ENCODE peak calls at places on chromosomes 5 and 9, in four cellular contexts. O is AG09309, I is fibroblast of mammary gland, B is neural crest cell. C is an unnamed sample.

GRCh38 chr5:73183491-73183891 is 10.5 kb downstream of the TMEM174 start:
- DNase-seq in O (no peak), I (no peak), B (no peak), C (no peak)

GRCh38 chr9:69674112-69674511 is 1.9 kb upstream of the APBA1 start:
- DNase-seq in O (no peak), I (peak), B (no peak), C (no peak)

GRCh38 chr9:135990468-135991429 is 29.6 kb upstream of the UBAC1 start:
- DNase-seq in O (no peak), I (peak), B (no peak), C (no peak)

GRCh38 chr9:127347831-127348699 is 48.9 kb upstream of the SLC2A8 start:
- DNase-seq in O (no peak), I (peak), B (no peak), C (no peak)

GRCh38 chr5:9192286-9192685 is 353.6 kb downstream of the SEMA5A start:
- DNase-seq in O (no peak), I (no peak), B (no peak), C (no peak)

GRCh38 chr5:1793301-1793740 is 6.3 kb downstream of the MRPL36 start:
- DNase-seq in O (no peak), I (peak), B (no peak), C (no peak)

GRCh38 chr5:91645347-91645746 is 262.2 kb upstream of the ARRDC3 start:
- DNase-seq in O (no peak), I (no peak), B (no peak), C (no peak)

GRCh38 chr9:115349542-115349941 is 231.6 kb upstream of the TNC start:
- DNase-seq in O (no peak), I (peak), B (no peak), C (no peak)

GRCh38 chr5:151094054-151094858 is 13.4 kb upstream of the TNIP1 start:
- DNase-seq in O (no peak), I (no peak), B (no peak), C (no peak)

GRCh38 chr5:72224946-72225427 is 95.1 kb downstream of the MRPS27 start:
- DNase-seq in O (no peak), I (peak), B (no peak), C (no peak)

GRCh38 chr9:94005272-94005901 is 50.2 kb upstream of the BARX1 start:
- DNase-seq in O (no peak), I (peak), B (no peak), C (no peak)

GRCh38 chr5:148981353-148981752 is 81.5 kb downstream of the SH3TC2 start:
- DNase-seq in O (no peak), I (no peak), B (no peak), C (no peak)

GRCh38 chr9:127921592-127922120 is 4.8 kb upstream of the ST6GALNAC4 start:
- DNase-seq in O (no peak), I (peak), B (peak), C (peak)

GRCh38 chr5:96976-97640 is 5.1 kb downstream of the PLEKHG4B start:
- DNase-seq in O (no peak), I (no peak), B (no peak), C (no peak)

GRCh38 chr5:75335952-75336624 is 932 bp upstream of the HMGCR start:
- DNase-seq in O (peak), I (peak), B (no peak), C (peak)

GRCh38 chr5:145347026-145347616 is 488.0 kb downstream of the PRELID2 start:
- DNase-seq in O (peak), I (peak), B (peak), C (no peak)

GRCh38 chr5:35171108-35171507 is 59.2 kb downstream of the PRLR start:
- DNase-seq in O (no peak), I (no peak), B (no peak), C (no peak)

C was measured in 8988T.